ENCODE peak calls at places on chromosomes 13 and 19, in nine cellular contexts. One of them, this sample, is unnamed.

GRCh38 chr19:16764793-16765433 is 45.3 kb downstream of the NWD1 start:
- DNase-seq in cardiac fibroblast: no peak
- DNase-seq in CD4-positive, alpha-beta T cell: no peak
- DNase-seq in GM13977: no peak
- DNase-seq in HFFc6: peak
- DNase-seq in upper lobe of left lung: no peak
- DNase-seq in lower leg skin: no peak
- DNase-seq in endothelial cell: no peak
- DNase-seq in RWPE1: peak
- DNase-seq in this sample: no peak

GRCh38 chr13:51249767-51250741 is 27.9 kb downstream of the FAM124A start:
- DNase-seq in cardiac fibroblast: no peak
- DNase-seq in CD4-positive, alpha-beta T cell: no peak
- DNase-seq in GM13977: peak
- DNase-seq in HFFc6: no peak
- DNase-seq in upper lobe of left lung: no peak
- DNase-seq in lower leg skin: no peak
- DNase-seq in endothelial cell: no peak
- DNase-seq in RWPE1: peak
- DNase-seq in this sample: peak

GRCh38 chr19:11574689-11575088 is 2.8 kb downstream of the ACP5 start:
- DNase-seq in cardiac fibroblast: no peak
- DNase-seq in CD4-positive, alpha-beta T cell: no peak
- DNase-seq in GM13977: no peak
- DNase-seq in HFFc6: no peak
- DNase-seq in upper lobe of left lung: no peak
- DNase-seq in lower leg skin: no peak
- DNase-seq in endothelial cell: no peak
- DNase-seq in RWPE1: no peak
- DNase-seq in this sample: no peak

GRCh38 chr19:750640-751423 is at the start of gene MISP:
- DNase-seq in cardiac fibroblast: no peak
- DNase-seq in CD4-positive, alpha-beta T cell: no peak
- DNase-seq in GM13977: no peak
- DNase-seq in HFFc6: no peak
- DNase-seq in upper lobe of left lung: peak
- DNase-seq in lower leg skin: no peak
- DNase-seq in endothelial cell: no peak
- DNase-seq in RWPE1: peak
- DNase-seq in this sample: no peak

GRCh38 chr13:38819053-38819452 is 132.2 kb downstream of the FREM2 start:
- DNase-seq in cardiac fibroblast: no peak
- DNase-seq in CD4-positive, alpha-beta T cell: no peak
- DNase-seq in GM13977: no peak
- DNase-seq in HFFc6: no peak
- DNase-seq in upper lobe of left lung: no peak
- DNase-seq in lower leg skin: no peak
- DNase-seq in endothelial cell: no peak
- DNase-seq in RWPE1: no peak
- DNase-seq in this sample: no peak

GRCh38 chr19:1064661-1065605 is 2.0 kb upstream of the ARHGAP45 start:
- DNase-seq in cardiac fibroblast: peak
- DNase-seq in CD4-positive, alpha-beta T cell: peak
- DNase-seq in GM13977: peak
- DNase-seq in HFFc6: no peak
- DNase-seq in upper lobe of left lung: peak
- DNase-seq in lower leg skin: no peak
- DNase-seq in endothelial cell: peak
- DNase-seq in RWPE1: peak
- DNase-seq in this sample: peak

GRCh38 chr13:73421310-73421912 is 362.6 kb downstream of the KLF5 start:
- DNase-seq in cardiac fibroblast: peak
- DNase-seq in CD4-positive, alpha-beta T cell: no peak
- DNase-seq in GM13977: no peak
- DNase-seq in HFFc6: peak
- DNase-seq in upper lobe of left lung: no peak
- DNase-seq in lower leg skin: no peak
- DNase-seq in endothelial cell: no peak
- DNase-seq in RWPE1: peak
- DNase-seq in this sample: no peak

GRCh38 chr13:71327266-71327665 is 539.7 kb downstream of the DACH1 start:
- DNase-seq in cardiac fibroblast: no peak
- DNase-seq in CD4-positive, alpha-beta T cell: no peak
- DNase-seq in GM13977: no peak
- DNase-seq in HFFc6: no peak
- DNase-seq in upper lobe of left lung: no peak
- DNase-seq in lower leg skin: no peak
- DNase-seq in endothelial cell: no peak
- DNase-seq in RWPE1: no peak
- DNase-seq in this sample: no peak

GRCh38 chr19:21483589-21484170 is 21.7 kb upstream of the ZNF429 start:
- DNase-seq in cardiac fibroblast: peak
- DNase-seq in CD4-positive, alpha-beta T cell: peak
- DNase-seq in GM13977: no peak
- DNase-seq in HFFc6: peak
- DNase-seq in upper lobe of left lung: peak
- DNase-seq in lower leg skin: no peak
- DNase-seq in endothelial cell: peak
- DNase-seq in RWPE1: no peak
- DNase-seq in this sample: peak

GRCh38 chr19:35224681-35225604 is 3.6 kb downstream of the FAM187B start:
- DNase-seq in cardiac fibroblast: no peak
- DNase-seq in CD4-positive, alpha-beta T cell: no peak
- DNase-seq in GM13977: no peak
- DNase-seq in HFFc6: no peak
- DNase-seq in upper lobe of left lung: peak
- DNase-seq in lower leg skin: no peak
- DNase-seq in endothelial cell: no peak
- DNase-seq in RWPE1: no peak
- DNase-seq in this sample: no peak

GRCh38 chr19:38036707-38037106 is 129.7 kb downstream of the SIPA1L3 start:
- DNase-seq in cardiac fibroblast: no peak
- DNase-seq in CD4-positive, alpha-beta T cell: no peak
- DNase-seq in GM13977: no peak
- DNase-seq in HFFc6: no peak
- DNase-seq in upper lobe of left lung: peak
- DNase-seq in lower leg skin: no peak
- DNase-seq in endothelial cell: no peak
- DNase-seq in RWPE1: no peak
- DNase-seq in this sample: no peak

GRCh38 chr19:944171-944567 is 18.3 kb downstream of the ARID3A start:
- DNase-seq in cardiac fibroblast: peak
- DNase-seq in CD4-positive, alpha-beta T cell: no peak
- DNase-seq in GM13977: no peak
- DNase-seq in HFFc6: no peak
- DNase-seq in upper lobe of left lung: peak
- DNase-seq in lower leg skin: no peak
- DNase-seq in endothelial cell: no peak
- DNase-seq in RWPE1: no peak
- DNase-seq in this sample: no peak

GRCh38 chr19:10551698-10552301 is 8.1 kb downstream of the ATG4D start:
- DNase-seq in cardiac fibroblast: peak
- DNase-seq in CD4-positive, alpha-beta T cell: no peak
- DNase-seq in GM13977: peak
- DNase-seq in HFFc6: peak
- DNase-seq in upper lobe of left lung: no peak
- DNase-seq in lower leg skin: no peak
- DNase-seq in endothelial cell: no peak
- DNase-seq in RWPE1: no peak
- DNase-seq in this sample: peak

GRCh38 chr19:54668353-54668752 is 5.6 kb downstream of the LILRB4 start:
- DNase-seq in cardiac fibroblast: no peak
- DNase-seq in CD4-positive, alpha-beta T cell: no peak
- DNase-seq in GM13977: no peak
- DNase-seq in HFFc6: no peak
- DNase-seq in upper lobe of left lung: no peak
- DNase-seq in lower leg skin: no peak
- DNase-seq in endothelial cell: no peak
- DNase-seq in RWPE1: no peak
- DNase-seq in this sample: no peak

GRCh38 chr19:54677217-54677616 is 14.4 kb downstream of the LILRB4 start:
- DNase-seq in cardiac fibroblast: no peak
- DNase-seq in CD4-positive, alpha-beta T cell: no peak
- DNase-seq in GM13977: no peak
- DNase-seq in HFFc6: no peak
- DNase-seq in upper lobe of left lung: no peak
- DNase-seq in lower leg skin: no peak
- DNase-seq in endothelial cell: no peak
- DNase-seq in RWPE1: no peak
- DNase-seq in this sample: no peak

GRCh38 chr19:54670576-54671347 is 8.0 kb downstream of the LILRB4 start:
- DNase-seq in cardiac fibroblast: no peak
- DNase-seq in CD4-positive, alpha-beta T cell: no peak
- DNase-seq in GM13977: no peak
- DNase-seq in HFFc6: no peak
- DNase-seq in upper lobe of left lung: no peak
- DNase-seq in lower leg skin: no peak
- DNase-seq in endothelial cell: no peak
- DNase-seq in RWPE1: no peak
- DNase-seq in this sample: no peak

GRCh38 chr19:54673222-54673621 is 10.4 kb downstream of the LILRB4 start:
- DNase-seq in cardiac fibroblast: no peak
- DNase-seq in CD4-positive, alpha-beta T cell: no peak
- DNase-seq in GM13977: no peak
- DNase-seq in HFFc6: no peak
- DNase-seq in upper lobe of left lung: no peak
- DNase-seq in lower leg skin: no peak
- DNase-seq in endothelial cell: no peak
- DNase-seq in RWPE1: no peak
- DNase-seq in this sample: no peak

DNA sequence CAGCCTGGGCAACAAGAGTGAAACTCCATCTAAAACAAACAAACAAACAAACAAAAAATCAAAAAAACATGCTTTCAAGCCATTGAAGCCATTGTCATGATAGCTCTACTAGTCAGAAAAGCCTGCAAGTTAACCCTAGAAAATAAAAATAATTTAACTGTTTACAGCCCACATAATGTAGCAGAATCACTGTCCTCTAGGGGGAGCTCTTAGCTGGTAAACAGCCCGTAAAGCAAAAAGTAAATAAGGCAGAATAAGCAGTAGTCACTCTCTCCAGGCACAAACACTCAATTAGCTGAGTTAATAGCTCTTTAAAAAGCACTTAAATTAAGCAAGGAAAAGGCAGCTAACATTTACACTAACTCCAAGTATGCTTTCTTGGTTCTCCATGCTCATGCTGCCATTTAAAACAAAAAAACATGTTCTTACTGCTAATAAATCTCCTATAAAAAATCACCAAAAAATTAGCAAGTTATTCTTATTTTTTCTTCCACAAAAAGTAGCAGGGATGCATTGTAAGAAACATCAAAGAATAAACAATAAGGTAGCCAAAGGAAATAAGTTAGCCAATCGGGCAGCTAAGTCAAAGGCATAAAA is 11.3 kb downstream of the LILRB4 start:
- DNase-seq in cardiac fibroblast: peak
- DNase-seq in CD4-positive, alpha-beta T cell: no peak
- DNase-seq in GM13977: peak
- DNase-seq in HFFc6: peak
- DNase-seq in upper lobe of left lung: no peak
- DNase-seq in lower leg skin: no peak
- DNase-seq in endothelial cell: no peak
- DNase-seq in RWPE1: peak
- DNase-seq in this sample: peak
- TF ChIP-seq CTCF in cardiac fibroblast: peak
- TF ChIP-seq CTCF in CD4-positive, alpha-beta T cell: peak
- TF ChIP-seq CTCF in GM13977: peak
- TF ChIP-seq CTCF in HFFc6: peak
- TF ChIP-seq CTCF in upper lobe of left lung: peak
- TF ChIP-seq CTCF in lower leg skin: no peak
- TF ChIP-seq CTCF in endothelial cell: peak
- TF ChIP-seq CTCF in RWPE1: peak
- TF ChIP-seq CTCF in this sample: peak

DNA sequence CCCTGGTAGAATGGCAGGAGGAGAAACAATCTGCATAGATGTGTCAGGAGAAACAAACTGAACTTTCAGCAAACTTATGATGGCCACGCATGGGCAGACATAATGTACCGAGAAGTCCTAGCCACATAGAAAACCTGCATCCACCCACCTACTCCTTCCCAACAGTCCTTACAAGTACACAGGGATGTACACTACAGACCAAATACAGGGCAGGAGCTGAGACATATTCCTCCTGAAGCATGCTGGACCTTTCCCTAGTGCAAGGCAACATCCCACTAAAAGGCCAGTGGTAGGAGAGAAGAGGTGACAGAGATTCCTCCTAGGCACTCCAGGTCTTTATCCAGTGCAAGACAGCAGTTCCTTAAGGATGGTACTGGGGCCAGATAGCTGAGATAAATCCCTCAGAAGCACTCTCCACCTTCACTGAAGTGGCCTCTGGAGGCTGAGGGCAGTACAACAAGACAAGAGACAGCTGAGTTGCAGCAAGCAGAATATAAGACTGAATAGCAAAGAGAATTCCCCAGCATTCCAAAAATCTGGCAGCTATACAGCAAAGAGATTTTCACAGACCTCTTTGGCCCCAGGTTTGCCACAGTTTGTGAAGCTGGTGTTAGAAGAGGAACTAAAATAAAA is 18.3 kb downstream of the VWA8 start:
- DNase-seq in cardiac fibroblast: peak
- DNase-seq in CD4-positive, alpha-beta T cell: no peak
- DNase-seq in GM13977: no peak
- DNase-seq in HFFc6: peak
- DNase-seq in upper lobe of left lung: no peak
- DNase-seq in lower leg skin: no peak
- DNase-seq in endothelial cell: peak
- DNase-seq in RWPE1: peak
- DNase-seq in this sample: no peak
- TF ChIP-seq CTCF in cardiac fibroblast: peak
- TF ChIP-seq CTCF in CD4-positive, alpha-beta T cell: no peak
- TF ChIP-seq CTCF in GM13977: peak
- TF ChIP-seq CTCF in HFFc6: peak
- TF ChIP-seq CTCF in upper lobe of left lung: no peak
- TF ChIP-seq CTCF in lower leg skin: no peak
- TF ChIP-seq CTCF in endothelial cell: no peak
- TF ChIP-seq CTCF in RWPE1: no peak
- TF ChIP-seq CTCF in this sample: no peak

DNA sequence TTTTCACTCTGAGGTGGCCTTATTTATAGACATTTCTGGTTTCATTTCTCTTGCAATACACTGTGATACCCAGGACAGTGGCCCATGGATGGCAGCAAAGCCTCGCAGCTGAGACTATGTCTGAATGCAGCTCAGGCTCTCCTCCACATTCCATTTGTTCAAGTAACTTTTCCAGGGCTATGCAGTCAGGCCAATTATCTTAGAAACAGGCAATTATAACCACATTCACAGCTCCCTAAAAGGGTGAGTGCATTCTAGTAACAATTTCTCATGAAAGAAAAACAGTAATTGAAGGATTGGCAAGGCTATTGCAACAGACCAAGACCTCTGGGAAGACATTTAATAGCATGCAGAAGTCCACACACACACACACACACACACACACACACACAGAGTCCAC is 264.0 kb downstream of the TBC1D4 start:
- DNase-seq in cardiac fibroblast: peak
- DNase-seq in CD4-positive, alpha-beta T cell: no peak
- DNase-seq in GM13977: no peak
- DNase-seq in HFFc6: peak
- DNase-seq in upper lobe of left lung: no peak
- DNase-seq in lower leg skin: no peak
- DNase-seq in endothelial cell: no peak
- DNase-seq in RWPE1: no peak
- DNase-seq in this sample: no peak
- TF ChIP-seq CTCF in cardiac fibroblast: no peak
- TF ChIP-seq CTCF in CD4-positive, alpha-beta T cell: no peak
- TF ChIP-seq CTCF in GM13977: no peak
- TF ChIP-seq CTCF in HFFc6: no peak
- TF ChIP-seq CTCF in upper lobe of left lung: no peak
- TF ChIP-seq CTCF in lower leg skin: no peak
- TF ChIP-seq CTCF in endothelial cell: no peak
- TF ChIP-seq CTCF in RWPE1: no peak
- TF ChIP-seq CTCF in this sample: no peak

GRCh38 chr13:29917573-29918091 is 67.2 kb upstream of the UBL3 start:
- DNase-seq in cardiac fibroblast: peak
- DNase-seq in CD4-positive, alpha-beta T cell: no peak
- DNase-seq in GM13977: no peak
- DNase-seq in HFFc6: no peak
- DNase-seq in upper lobe of left lung: no peak
- DNase-seq in lower leg skin: no peak
- DNase-seq in endothelial cell: no peak
- DNase-seq in RWPE1: no peak
- DNase-seq in this sample: no peak
- TF ChIP-seq CTCF in cardiac fibroblast: no peak
- TF ChIP-seq CTCF in CD4-positive, alpha-beta T cell: no peak
- TF ChIP-seq CTCF in GM13977: no peak
- TF ChIP-seq CTCF in HFFc6: no peak
- TF ChIP-seq CTCF in upper lobe of left lung: no peak
- TF ChIP-seq CTCF in lower leg skin: no peak
- TF ChIP-seq CTCF in endothelial cell: no peak
- TF ChIP-seq CTCF in RWPE1: no peak
- TF ChIP-seq CTCF in this sample: no peak